ENCODE peak calls at places on chromosomes 1 and 21, in ten cellular contexts. Q is left ventricle myocardium inferior, B is GM12865, U is RWPE1, V is heart left ventricle, G is Calu3, A is choroid plexus epithelial cell, H is astrocyte of the spinal cord, R is fibroblast of lung, Z is GM13976. K is an unnamed sample.

GRCh38 chr1:244089561-244089960 is 38.5 kb downstream of the ZBTB18 start:
- DNase-seq in Q (no peak), B (no peak), U (no peak), V (no peak), G (no peak), A (no peak), H (no peak), R (no peak), Z (no peak), K (no peak)

GRCh38 chr1:41102208-41102607 is 80.7 kb upstream of the SLFNL1 start:
- DNase-seq in Q (peak), B (no peak), U (peak), V (peak), G (peak), A (peak), H (peak), R (peak), Z (no peak), K (no peak)

GRCh38 chr1:155859881-155860841 is 794 bp downstream of the SYT11 start:
- DNase-seq in Q (peak), B (peak), U (no peak), V (peak), G (no peak), A (peak), H (peak), R (peak), Z (peak), K (peak)

GRCh38 chr1:178937770-178938169 is 66.9 kb upstream of the ANGPTL1 start:
- DNase-seq in Q (no peak), B (no peak), U (no peak), V (no peak), G (no peak), A (no peak), H (no peak), R (no peak), Z (no peak), K (no peak)

GRCh38 chr1:175969236-175969635 is 225.8 kb upstream of the TNR start:
- DNase-seq in Q (no peak), B (no peak), U (no peak), V (no peak), G (no peak), A (no peak), H (no peak), R (no peak), Z (no peak), K (no peak)

GRCh38 chr21:46441961-46442498 is 16.7 kb upstream of the DIP2A start:
- DNase-seq in Q (no peak), B (no peak), U (no peak), V (no peak), G (no peak), A (no peak), H (no peak), R (no peak), Z (no peak), K (no peak)

GRCh38 chr1:111735858-111736544 is 3.2 kb downstream of the INKA2 start:
- DNase-seq in Q (no peak), B (no peak), U (no peak), V (no peak), G (no peak), A (peak), H (no peak), R (peak), Z (no peak), K (no peak)

GRCh38 chr1:215114154-215114933 is 31.8 kb downstream of the KCNK2 start:
- DNase-seq in Q (no peak), B (no peak), U (peak), V (no peak), G (peak), A (peak), H (peak), R (peak), Z (no peak), K (no peak)

GRCh38 chr1:183191833-183192232 is 5.8 kb downstream of the LAMC2 start:
- DNase-seq in Q (no peak), B (no peak), U (peak), V (no peak), G (no peak), A (peak), H (peak), R (peak), Z (no peak), K (no peak)

GRCh38 chr1:5423109-5423508 is 569.1 kb downstream of the NPHP4 start:
- DNase-seq in Q (no peak), B (no peak), U (peak), V (no peak), G (no peak), A (no peak), H (no peak), R (no peak), Z (no peak), K (no peak)

GRCh38 chr1:16145988-16146887 is 9.6 kb downstream of the EPHA2 start:
- DNase-seq in Q (peak), B (peak), U (peak), V (peak), G (peak), A (peak), H (peak), R (peak), Z (peak), K (peak)

GRCh38 chr1:18256318-18257235 is 149.0 kb downstream of the IGSF21 start:
- DNase-seq in Q (peak), B (peak), U (peak), V (no peak), G (peak), A (peak), H (peak), R (peak), Z (peak), K (peak)

GRCh38 chr1:24517898-24518297 is 15.3 kb downstream of the RCAN3 start:
- DNase-seq in Q (no peak), B (no peak), U (no peak), V (no peak), G (no peak), A (no peak), H (no peak), R (no peak), Z (no peak), K (no peak)

GRCh38 chr1:71587961-71588360 is 507.1 kb upstream of the ZRANB2 start:
- DNase-seq in Q (no peak), B (peak), U (no peak), V (no peak), G (no peak), A (no peak), H (peak), R (peak), Z (no peak), K (no peak)

GRCh38 chr1:22710688-22711024 is at the start of gene EPHB2:
- DNase-seq in Q (peak), B (peak), U (peak), V (peak), G (peak), A (no peak), H (no peak), R (peak), Z (no peak), K (peak)

GRCh38 chr1:93820554-93821411 is 58.2 kb downstream of the DNTTIP2 start:
- DNase-seq in Q (no peak), B (no peak), U (no peak), V (no peak), G (no peak), A (no peak), H (no peak), R (no peak), Z (no peak), K (no peak)

GRCh38 chr1:75275107-75275506 is 140.9 kb downstream of the LHX8 start:
- DNase-seq in Q (no peak), B (no peak), U (no peak), V (no peak), G (no peak), A (no peak), H (no peak), R (no peak), Z (no peak), K (no peak)

GRCh38 chr1:207807395-207808321 is 55.8 kb downstream of the CD46 start:
- DNase-seq in Q (peak), B (no peak), U (no peak), V (no peak), G (no peak), A (no peak), H (no peak), R (no peak), Z (no peak), K (no peak)

GRCh38 chr1:76942549-76942948 is 75.3 kb downstream of the ST6GALNAC5 start:
- DNase-seq in Q (no peak), B (no peak), U (no peak), V (no peak), G (no peak), A (peak), H (no peak), R (peak), Z (no peak), K (no peak)

GRCh38 chr1:117967900-117968299 is 38.4 kb downstream of the WDR3 start:
- DNase-seq in Q (no peak), B (no peak), U (peak), V (no peak), G (no peak), A (peak), H (no peak), R (peak), Z (no peak), K (no peak)

GRCh38 chr1:90325165-90325564 is 330.3 kb downstream of the ZNF326 start:
- DNase-seq in Q (no peak), B (no peak), U (no peak), V (no peak), G (no peak), A (no peak), H (no peak), R (no peak), Z (no peak), K (no peak)

GRCh38 chr1:235275223-235275622 is 52.8 kb downstream of the ARID4B start:
- DNase-seq in Q (no peak), B (peak), U (no peak), V (no peak), G (no peak), A (no peak), H (no peak), R (no peak), Z (peak), K (peak)

GRCh38 chr1:41843378-41843777 is 75.3 kb downstream of the HIVEP3 start:
- DNase-seq in Q (no peak), B (no peak), U (no peak), V (no peak), G (no peak), A (peak), H (peak), R (peak), Z (no peak), K (no peak)

GRCh38 chr1:204149107-204149506 is 2.7 kb downstream of the ETNK2 start:
- DNase-seq in Q (no peak), B (no peak), U (no peak), V (no peak), G (no peak), A (no peak), H (no peak), R (no peak), Z (no peak), K (no peak)

GRCh38 chr1:7207875-7208646 is 422.8 kb downstream of the CAMTA1 start:
- DNase-seq in Q (no peak), B (peak), U (peak), V (no peak), G (peak), A (peak), H (peak), R (peak), Z (peak), K (peak)
- TF ChIP-seq CTCF in Q (peak), B (peak), U (peak), V (peak), G (peak), A (peak), H (peak), R (peak), Z (peak), K (peak)

DNA sequence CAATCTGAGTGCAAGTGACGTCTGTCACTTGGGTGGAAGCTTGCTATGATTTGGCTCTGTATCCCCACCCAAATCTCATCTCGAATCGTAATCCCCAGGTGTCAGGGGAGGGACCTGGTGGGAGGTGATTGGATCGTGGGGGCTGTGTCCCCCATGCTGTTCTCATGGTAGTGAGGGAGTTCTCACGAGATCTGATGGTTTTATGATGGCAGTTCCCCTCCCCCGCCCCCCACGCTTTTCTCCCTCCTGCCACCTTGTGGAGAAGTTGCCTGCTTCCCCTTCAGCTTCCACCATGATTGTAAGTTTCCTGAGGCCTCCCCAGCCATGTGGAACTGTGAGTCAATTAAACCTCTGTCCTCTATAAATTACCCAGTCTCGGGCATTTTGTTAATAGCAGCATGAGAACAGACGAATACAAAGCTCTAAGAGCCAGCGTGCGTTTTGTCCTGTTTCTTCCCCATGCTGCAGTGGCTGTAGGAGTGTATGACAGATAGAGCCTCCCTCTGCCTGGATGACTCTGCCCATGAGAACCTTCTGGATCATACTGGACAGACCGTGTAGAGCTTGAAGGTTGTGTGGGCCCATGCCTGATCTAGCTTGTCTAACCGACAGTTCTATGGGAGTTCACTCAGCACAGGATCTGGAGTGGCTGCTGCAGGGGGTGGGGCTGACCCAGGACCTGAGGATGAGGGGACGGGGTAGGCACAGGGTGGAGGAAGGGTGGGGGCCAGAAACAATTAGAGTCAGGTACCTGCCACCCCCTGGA is 139.7 kb upstream of the ERRFI1 start:
- DNase-seq in Q (no peak), B (no peak), U (no peak), V (no peak), G (no peak), A (no peak), H (no peak), R (no peak), Z (no peak), K (no peak)
- TF ChIP-seq CTCF in Q (no peak), B (no peak), U (no peak), V (no peak), G (no peak), A (peak), H (peak), R (peak), Z (no peak), K (no peak)

DNA sequence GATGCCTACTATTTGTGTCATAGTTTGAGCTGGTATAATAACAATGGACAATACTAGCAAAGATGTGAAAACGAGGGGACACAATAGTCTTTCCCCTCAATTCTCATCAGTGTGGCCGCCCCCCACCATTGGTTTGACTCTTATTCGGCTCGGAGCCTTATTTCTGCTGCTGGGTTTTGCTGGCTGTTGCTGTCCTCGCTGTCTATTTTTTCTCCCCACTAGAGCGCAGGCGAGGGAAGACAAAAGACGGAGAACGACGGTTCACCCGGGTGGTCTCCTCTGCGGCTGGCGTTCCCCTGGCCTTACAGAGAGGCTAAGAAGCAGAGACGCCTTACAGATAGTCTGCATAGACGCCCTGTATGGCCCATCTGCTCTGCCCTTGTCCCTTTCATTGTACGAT is 19.4 kb downstream of the CLIC6 start:
- DNase-seq in Q (no peak), B (no peak), U (no peak), V (no peak), G (no peak), A (no peak), H (peak), R (peak), Z (no peak), K (no peak)
- TF ChIP-seq CTCF in Q (no peak), B (no peak), U (peak), V (peak), G (no peak), A (no peak), H (peak), R (peak), Z (peak), K (no peak)

GRCh38 chr21:14376854-14377253 is 6.1 kb downstream of the HSPA13 start:
- DNase-seq in Q (no peak), B (no peak), U (no peak), V (no peak), G (no peak), A (no peak), H (no peak), R (no peak), Z (no peak), K (no peak)
- TF ChIP-seq CTCF in Q (no peak), B (peak), U (no peak), V (no peak), G (no peak), A (peak), H (no peak), R (no peak), Z (no peak), K (no peak)

GRCh38 chr1:109657395-109657794 is 1.5 kb downstream of the GSTM4 start:
- DNase-seq in Q (no peak), B (no peak), U (no peak), V (no peak), G (no peak), A (no peak), H (no peak), R (no peak), Z (no peak), K (no peak)

GRCh38 chr1:109657970-109658369 is 2.1 kb downstream of the GSTM4 start:
- DNase-seq in Q (no peak), B (no peak), U (no peak), V (no peak), G (no peak), A (no peak), H (no peak), R (no peak), Z (no peak), K (no peak)

GRCh38 chr1:109653286-109653685 is 2.6 kb upstream of the GSTM4 start:
- DNase-seq in Q (no peak), B (no peak), U (no peak), V (no peak), G (no peak), A (no peak), H (no peak), R (no peak), Z (no peak), K (no peak)

GRCh38 chr1:109654519-109654918 is 1.4 kb upstream of the GSTM4 start:
- DNase-seq in Q (no peak), B (no peak), U (no peak), V (no peak), G (no peak), A (no peak), H (no peak), R (no peak), Z (no peak), K (no peak)

GRCh38 chr1:109655624-109656519 is at the start of gene GSTM4:
- DNase-seq in Q (peak), B (peak), U (peak), V (peak), G (peak), A (peak), H (peak), R (peak), Z (peak), K (peak)
- TF ChIP-seq CTCF in Q (no peak), B (no peak), U (no peak), V (no peak), G (no peak), A (peak), H (peak), R (no peak), Z (no peak), K (no peak)

GRCh38 chr1:151830055-151830454 is 1.5 kb downstream of the RORC start:
- DNase-seq in Q (no peak), B (no peak), U (no peak), V (peak), G (no peak), A (no peak), H (no peak), R (no peak), Z (no peak), K (no peak)
- TF ChIP-seq CTCF in Q (no peak), B (no peak), U (no peak), V (no peak), G (no peak), A (no peak), H (no peak), R (no peak), Z (no peak), K (no peak)

GRCh38 chr21:36093512-36093911 is 23.7 kb downstream of the CBR1 start:
- DNase-seq in Q (no peak), B (no peak), U (no peak), V (no peak), G (no peak), A (no peak), H (no peak), R (no peak), Z (no peak), K (no peak)

GRCh38 chr21:36082140-36082742 is 12.4 kb downstream of the CBR1 start:
- DNase-seq in Q (no peak), B (no peak), U (no peak), V (no peak), G (no peak), A (no peak), H (no peak), R (peak), Z (no peak), K (no peak)

GRCh38 chr21:36092676-36093075 is 22.9 kb downstream of the CBR1 start:
- DNase-seq in Q (no peak), B (no peak), U (no peak), V (no peak), G (no peak), A (no peak), H (no peak), R (no peak), Z (no peak), K (no peak)

GRCh38 chr21:36089946-36090345 is 20.1 kb downstream of the CBR1 start:
- DNase-seq in Q (no peak), B (no peak), U (no peak), V (no peak), G (no peak), A (no peak), H (no peak), R (no peak), Z (no peak), K (no peak)

DNA sequence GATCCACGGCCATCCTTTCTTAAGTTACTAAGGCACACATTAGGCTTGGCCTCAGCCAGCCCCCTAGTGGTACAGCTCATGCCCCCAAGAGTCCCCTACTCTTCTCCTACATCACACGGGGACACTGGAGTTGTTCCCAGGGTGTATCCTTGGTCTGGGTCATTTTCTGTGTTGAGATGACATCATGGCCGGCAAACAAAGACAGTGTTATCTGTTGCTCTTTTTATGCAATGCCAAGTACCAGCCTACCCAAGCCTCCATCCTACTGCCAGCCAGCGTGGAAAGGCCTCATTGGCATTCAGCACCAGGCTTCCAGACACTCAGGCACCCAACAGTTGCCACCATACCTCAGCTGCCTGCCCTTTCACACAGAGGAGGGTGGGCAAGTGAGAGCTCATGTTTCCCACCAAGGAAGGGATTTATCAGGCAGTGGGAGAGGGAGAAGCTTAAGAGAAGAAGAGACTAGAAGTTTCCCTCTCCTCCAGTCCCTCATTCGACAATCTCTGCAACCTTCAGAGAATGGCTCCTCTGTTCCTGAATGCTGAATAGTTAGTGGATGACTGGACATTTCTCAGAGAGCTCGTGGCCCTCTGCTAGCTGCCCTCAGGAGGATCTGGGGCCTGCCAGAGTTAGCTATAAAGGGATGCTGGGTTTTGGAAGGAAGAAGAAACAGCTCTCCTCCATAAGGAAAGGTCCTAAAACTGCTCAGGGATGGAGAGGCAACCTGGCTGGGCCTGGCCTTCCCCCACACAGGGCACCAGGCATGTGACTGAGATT is 17.7 kb downstream of the CBR1 start:
- DNase-seq in Q (no peak), B (no peak), U (no peak), V (no peak), G (no peak), A (no peak), H (no peak), R (no peak), Z (no peak), K (no peak)
- TF ChIP-seq CTCF in Q (peak), B (peak), U (no peak), V (no peak), G (no peak), A (peak), H (peak), R (no peak), Z (no peak), K (no peak)

K was measured in GM20000.